ENCODE peak calls at places on chromosomes 3 and 15, in five cellular contexts. One of them, this sample, is unnamed. For H3K36me3, the result is how much of the 10 kb centered on the place peaks cover.

GRCh38 chr3:6697722-6698121 is 163.2 kb upstream of the GRM7 start:
- DNase-seq in upper lobe of right lung: no peak
- DNase-seq in suprapubic skin: no peak
- DNase-seq in mammary epithelial cell: no peak
- DNase-seq in psoas muscle: no peak
- DNase-seq in this sample: no peak

GRCh38 chr3:51708216-51708845 is 1.5 kb downstream of the GRM2 start:
- DNase-seq in upper lobe of right lung: peak
- DNase-seq in suprapubic skin: peak
- DNase-seq in mammary epithelial cell: no peak
- DNase-seq in psoas muscle: no peak
- DNase-seq in this sample: no peak

GRCh38 chr15:60358935-60359672 is 38.7 kb downstream of the ANXA2 start:
- DNase-seq in upper lobe of right lung: no peak
- DNase-seq in suprapubic skin: no peak
- DNase-seq in mammary epithelial cell: no peak
- DNase-seq in psoas muscle: no peak
- DNase-seq in this sample: no peak

GRCh38 chr3:105915524-105915923 is 46.7 kb upstream of the CBLB start:
- DNase-seq in upper lobe of right lung: no peak
- DNase-seq in suprapubic skin: no peak
- DNase-seq in mammary epithelial cell: peak
- DNase-seq in psoas muscle: no peak
- DNase-seq in this sample: no peak

GRCh38 chr3:27281671-27282150 is 87.5 kb downstream of the NEK10 start:
- DNase-seq in upper lobe of right lung: no peak
- DNase-seq in suprapubic skin: no peak
- DNase-seq in mammary epithelial cell: no peak
- DNase-seq in psoas muscle: no peak
- DNase-seq in this sample: no peak

GRCh38 chr3:86887876-86888275 is 103.1 kb downstream of the VGLL3 start:
- DNase-seq in upper lobe of right lung: no peak
- DNase-seq in suprapubic skin: no peak
- DNase-seq in mammary epithelial cell: peak
- DNase-seq in psoas muscle: no peak
- DNase-seq in this sample: no peak

GRCh38 chr3:126621171-126621570 is 33.8 kb downstream of the TXNRD3 start:
- DNase-seq in upper lobe of right lung: no peak
- DNase-seq in suprapubic skin: no peak
- DNase-seq in mammary epithelial cell: peak
- DNase-seq in psoas muscle: peak
- DNase-seq in this sample: no peak

GRCh38 chr15:78750566-78750965 is 60.7 kb downstream of the ADAMTS7 start:
- DNase-seq in upper lobe of right lung: peak
- DNase-seq in suprapubic skin: peak
- DNase-seq in mammary epithelial cell: no peak
- DNase-seq in psoas muscle: no peak
- DNase-seq in this sample: peak

GRCh38 chr3:177468816-177469590 is 271.7 kb upstream of the TBL1XR1 start:
- DNase-seq in upper lobe of right lung: no peak
- DNase-seq in suprapubic skin: no peak
- DNase-seq in mammary epithelial cell: no peak
- DNase-seq in psoas muscle: no peak
- DNase-seq in this sample: no peak

GRCh38 chr3:189269356-189269755 is 97.6 kb downstream of the TPRG1 start:
- DNase-seq in upper lobe of right lung: no peak
- DNase-seq in suprapubic skin: no peak
- DNase-seq in mammary epithelial cell: peak
- DNase-seq in psoas muscle: no peak
- DNase-seq in this sample: no peak

GRCh38 chr3:112974894-112975293 is at the start of gene CD200R1:
- DNase-seq in upper lobe of right lung: no peak
- DNase-seq in suprapubic skin: no peak
- DNase-seq in mammary epithelial cell: no peak
- DNase-seq in psoas muscle: no peak
- DNase-seq in this sample: no peak

GRCh38 chr15:64740361-64741170 is 34.8 kb downstream of the RBPMS2 start:
- DNase-seq in upper lobe of right lung: peak
- DNase-seq in suprapubic skin: no peak
- DNase-seq in mammary epithelial cell: peak
- DNase-seq in psoas muscle: peak
- DNase-seq in this sample: no peak

GRCh38 chr3:156642750-156643728 is 31.4 kb upstream of the TIPARP start:
- DNase-seq in upper lobe of right lung: no peak
- DNase-seq in suprapubic skin: no peak
- DNase-seq in mammary epithelial cell: no peak
- DNase-seq in psoas muscle: no peak
- DNase-seq in this sample: peak

GRCh38 chr15:82810863-82811421 is 1.5 kb downstream of the WHAMM start:
- DNase-seq in upper lobe of right lung: no peak
- DNase-seq in suprapubic skin: no peak
- DNase-seq in mammary epithelial cell: peak
- DNase-seq in psoas muscle: no peak
- DNase-seq in this sample: no peak

GRCh38 chr3:29156071-29156715 is 124.7 kb upstream of the RBMS3 start:
- DNase-seq in upper lobe of right lung: no peak
- DNase-seq in suprapubic skin: no peak
- DNase-seq in mammary epithelial cell: peak
- DNase-seq in psoas muscle: no peak
- DNase-seq in this sample: peak

GRCh38 chr15:63880744-63881143 is 47.0 kb upstream of the HERC1 start:
- DNase-seq in upper lobe of right lung: no peak
- DNase-seq in suprapubic skin: no peak
- DNase-seq in mammary epithelial cell: no peak
- DNase-seq in psoas muscle: no peak
- DNase-seq in this sample: no peak

GRCh38 chr15:74343797-74344127 is 23.7 kb downstream of the CYP11A1 start:
- DNase-seq in upper lobe of right lung: no peak
- DNase-seq in suprapubic skin: no peak
- DNase-seq in mammary epithelial cell: no peak
- DNase-seq in psoas muscle: no peak
- DNase-seq in this sample: peak

GRCh38 chr3:150407818-150408231 is 273 bp upstream of the TSC22D2 start:
- DNase-seq in upper lobe of right lung: peak
- DNase-seq in suprapubic skin: no peak
- DNase-seq in mammary epithelial cell: no peak
- DNase-seq in psoas muscle: peak
- DNase-seq in this sample: peak

GRCh38 chr3:113660901-113661300 is 35.5 kb downstream of the USF3 start:
- DNase-seq in upper lobe of right lung: no peak
- DNase-seq in suprapubic skin: no peak
- DNase-seq in mammary epithelial cell: no peak
- DNase-seq in psoas muscle: peak
- DNase-seq in this sample: no peak

GRCh38 chr3:186940965-186941364 is 10.6 kb downstream of the ST6GAL1 start:
- DNase-seq in upper lobe of right lung: no peak
- DNase-seq in suprapubic skin: no peak
- DNase-seq in mammary epithelial cell: no peak
- DNase-seq in psoas muscle: no peak
- DNase-seq in this sample: no peak

GRCh38 chr3:196559826-196560225 is 8.5 kb downstream of the WDR53 start:
- DNase-seq in upper lobe of right lung: no peak
- DNase-seq in suprapubic skin: no peak
- DNase-seq in mammary epithelial cell: no peak
- DNase-seq in psoas muscle: no peak
- DNase-seq in this sample: no peak

GRCh38 chr3:161508852-161509477 is 12.4 kb downstream of the OTOL1 start:
- DNase-seq in upper lobe of right lung: no peak
- DNase-seq in suprapubic skin: no peak
- DNase-seq in mammary epithelial cell: no peak
- DNase-seq in psoas muscle: no peak
- DNase-seq in this sample: no peak

GRCh38 chr3:172373912-172374311 is 74.3 kb downstream of the GHSR start:
- DNase-seq in upper lobe of right lung: no peak
- DNase-seq in suprapubic skin: no peak
- DNase-seq in mammary epithelial cell: no peak
- DNase-seq in psoas muscle: no peak
- DNase-seq in this sample: no peak
- H3K36me3 ChIP-seq in upper lobe of right lung: half or more
- H3K36me3 ChIP-seq in suprapubic skin: under half
- H3K36me3 ChIP-seq in mammary epithelial cell: under half
- H3K36me3 ChIP-seq in psoas muscle: under half
- H3K36me3 ChIP-seq in this sample: under half

GRCh38 chr3:130091958-130092357 is 10.3 kb downstream of the ALG1L2 start:
- DNase-seq in upper lobe of right lung: no peak
- DNase-seq in suprapubic skin: no peak
- DNase-seq in mammary epithelial cell: no peak
- DNase-seq in psoas muscle: no peak
- DNase-seq in this sample: no peak

GRCh38 chr3:130088061-130088460 is 6.4 kb downstream of the ALG1L2 start:
- DNase-seq in upper lobe of right lung: no peak
- DNase-seq in suprapubic skin: no peak
- DNase-seq in mammary epithelial cell: no peak
- DNase-seq in psoas muscle: no peak
- DNase-seq in this sample: no peak

GRCh38 chr3:130093741-130094391 is 12.2 kb downstream of the ALG1L2 start:
- DNase-seq in upper lobe of right lung: no peak
- DNase-seq in suprapubic skin: no peak
- DNase-seq in mammary epithelial cell: no peak
- DNase-seq in psoas muscle: no peak
- DNase-seq in this sample: peak
- H3K4me3 ChIP-seq in upper lobe of right lung: peak
- H3K4me3 ChIP-seq in suprapubic skin: no peak
- H3K4me3 ChIP-seq in mammary epithelial cell: no peak
- H3K4me3 ChIP-seq in psoas muscle: no peak
- H3K4me3 ChIP-seq in this sample: no peak

GRCh38 chr3:120678984-120679383 is 3.1 kb downstream of the HGD start:
- DNase-seq in upper lobe of right lung: no peak
- DNase-seq in suprapubic skin: no peak
- DNase-seq in mammary epithelial cell: no peak
- DNase-seq in psoas muscle: no peak
- DNase-seq in this sample: no peak
- H3K36me3 ChIP-seq in upper lobe of right lung: under half
- H3K36me3 ChIP-seq in suprapubic skin: under half
- H3K36me3 ChIP-seq in mammary epithelial cell: under half
- H3K36me3 ChIP-seq in psoas muscle: under half
- H3K36me3 ChIP-seq in this sample: under half

GRCh38 chr3:109005443-109005842 is 51.8 kb upstream of the GUCA1C start:
- DNase-seq in upper lobe of right lung: no peak
- DNase-seq in suprapubic skin: no peak
- DNase-seq in mammary epithelial cell: no peak
- DNase-seq in psoas muscle: no peak
- DNase-seq in this sample: no peak
- H3K4me3 ChIP-seq in upper lobe of right lung: no peak
- H3K4me3 ChIP-seq in suprapubic skin: no peak
- H3K4me3 ChIP-seq in mammary epithelial cell: no peak
- H3K4me3 ChIP-seq in psoas muscle: no peak
- H3K4me3 ChIP-seq in this sample: no peak

GRCh38 chr3:101010316-101010715 is 17.1 kb upstream of the ABI3BP start:
- DNase-seq in upper lobe of right lung: no peak
- DNase-seq in suprapubic skin: no peak
- DNase-seq in mammary epithelial cell: peak
- DNase-seq in psoas muscle: no peak
- DNase-seq in this sample: no peak
- H3K36me3 ChIP-seq in upper lobe of right lung: under half
- H3K36me3 ChIP-seq in suprapubic skin: under half
- H3K36me3 ChIP-seq in mammary epithelial cell: under half
- H3K36me3 ChIP-seq in psoas muscle: under half
- H3K36me3 ChIP-seq in this sample: under half